ENCODE peak calls at places on chromosomes 11 and 22, in six cellular contexts. O, X, K, U, E and I are unnamed samples.

GRCh38 chr22:38177044-38177443 is 4.6 kb downstream of the PLA2G6 start:
- DNase-seq in O (no peak), X (no peak), K (no peak), U (no peak), E (peak), I (peak)

GRCh38 chr11:108592591-108593213 is 866 bp downstream of the EXPH5 start:
- DNase-seq in O (peak), X (no peak), K (no peak), U (peak), E (no peak), I (peak)

GRCh38 chr11:94305146-94305545 is 766 bp downstream of the IZUMO1R start:
- DNase-seq in O (no peak), X (no peak), K (peak), U (no peak), E (no peak), I (no peak)

GRCh38 chr11:31422703-31423102 is 53.0 kb downstream of the DNAJC24 start:
- DNase-seq in O (no peak), X (no peak), K (no peak), U (no peak), E (no peak), I (no peak)

GRCh38 chr11:56333156-56333555 is 12.7 kb upstream of the OR8K1 start:
- DNase-seq in O (no peak), X (no peak), K (no peak), U (no peak), E (no peak), I (no peak)

GRCh38 chr11:8223513-8223899 is 40.2 kb downstream of the LMO1 start:
- DNase-seq in O (no peak), X (no peak), K (no peak), U (peak), E (no peak), I (no peak)

GRCh38 chr22:28051787-28052356 is 132.8 kb upstream of the PITPNB start:
- DNase-seq in O (peak), X (peak), K (peak), U (peak), E (peak), I (no peak)

GRCh38 chr11:26931248-26931631 is 62.7 kb upstream of the FIBIN start:
- DNase-seq in O (no peak), X (no peak), K (no peak), U (no peak), E (no peak), I (no peak)

GRCh38 chr11:37946155-37946766 is 1348.2 kb upstream of the RAG2 start:
- DNase-seq in O (no peak), X (no peak), K (peak), U (no peak), E (no peak), I (peak)

GRCh38 chr11:129881570-129882170 is 13.7 kb downstream of the NFRKB start:
- DNase-seq in O (no peak), X (no peak), K (peak), U (no peak), E (no peak), I (peak)

GRCh38 chr11:15038963-15039362 is 34.4 kb upstream of the CALCB start:
- DNase-seq in O (no peak), X (no peak), K (peak), U (no peak), E (no peak), I (no peak)

GRCh38 chr22:25365491-25366261 is 146.2 kb downstream of the CRYBB2 start:
- DNase-seq in O (no peak), X (no peak), K (no peak), U (no peak), E (no peak), I (no peak)

GRCh38 chr22:25366876-25367466 is 147.5 kb downstream of the CRYBB2 start:
- DNase-seq in O (no peak), X (no peak), K (no peak), U (no peak), E (no peak), I (no peak)

GRCh38 chr22:25364736-25365241 is 145.3 kb downstream of the CRYBB2 start:
- DNase-seq in O (no peak), X (no peak), K (no peak), U (peak), E (peak), I (no peak)

GRCh38 chr22:25367756-25368155 is 148.3 kb downstream of the CRYBB2 start:
- DNase-seq in O (no peak), X (no peak), K (no peak), U (no peak), E (no peak), I (no peak)

DNA sequence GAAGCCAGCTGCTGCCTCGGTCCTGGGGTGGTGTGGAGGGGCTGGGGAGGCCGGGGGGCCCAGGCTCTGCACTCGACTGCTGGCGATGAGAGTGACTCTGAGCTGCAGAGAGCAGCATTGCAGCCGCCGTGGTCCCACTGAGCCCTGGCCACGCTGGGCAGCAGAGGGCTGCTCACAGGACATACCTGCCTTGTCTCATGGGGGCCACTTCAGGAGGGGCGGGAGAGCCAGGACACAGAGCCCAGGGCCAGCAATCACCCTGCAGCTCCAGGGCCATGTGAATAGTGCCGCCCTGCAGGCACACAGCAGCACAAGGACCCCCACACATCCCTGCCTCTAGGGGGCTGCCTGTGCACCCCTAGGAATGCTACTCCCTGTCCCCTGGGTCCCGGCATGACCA is 147.0 kb downstream of the CRYBB2 start:
- DNase-seq in O (no peak), X (no peak), K (no peak), U (no peak), E (no peak), I (no peak)
- TF ChIP-seq CTCF in O (no peak), X (no peak), K (no peak), U (no peak), E (no peak), I (no peak)

GRCh38 chr22:22346401-22347107 is 102.0 kb downstream of the VPREB1 start:
- DNase-seq in O (no peak), X (no peak), K (no peak), U (no peak), E (no peak), I (no peak)

GRCh38 chr22:22348815-22349454 is 104.3 kb downstream of the VPREB1 start:
- DNase-seq in O (no peak), X (no peak), K (no peak), U (no peak), E (no peak), I (no peak)

GRCh38 chr22:22345781-22346180 is 101.2 kb downstream of the VPREB1 start:
- DNase-seq in O (no peak), X (no peak), K (no peak), U (no peak), E (no peak), I (no peak)

GRCh38 chr22:22349455-22349836 is 104.9 kb downstream of the VPREB1 start:
- DNase-seq in O (no peak), X (no peak), K (no peak), U (no peak), E (no peak), I (no peak)

DNA sequence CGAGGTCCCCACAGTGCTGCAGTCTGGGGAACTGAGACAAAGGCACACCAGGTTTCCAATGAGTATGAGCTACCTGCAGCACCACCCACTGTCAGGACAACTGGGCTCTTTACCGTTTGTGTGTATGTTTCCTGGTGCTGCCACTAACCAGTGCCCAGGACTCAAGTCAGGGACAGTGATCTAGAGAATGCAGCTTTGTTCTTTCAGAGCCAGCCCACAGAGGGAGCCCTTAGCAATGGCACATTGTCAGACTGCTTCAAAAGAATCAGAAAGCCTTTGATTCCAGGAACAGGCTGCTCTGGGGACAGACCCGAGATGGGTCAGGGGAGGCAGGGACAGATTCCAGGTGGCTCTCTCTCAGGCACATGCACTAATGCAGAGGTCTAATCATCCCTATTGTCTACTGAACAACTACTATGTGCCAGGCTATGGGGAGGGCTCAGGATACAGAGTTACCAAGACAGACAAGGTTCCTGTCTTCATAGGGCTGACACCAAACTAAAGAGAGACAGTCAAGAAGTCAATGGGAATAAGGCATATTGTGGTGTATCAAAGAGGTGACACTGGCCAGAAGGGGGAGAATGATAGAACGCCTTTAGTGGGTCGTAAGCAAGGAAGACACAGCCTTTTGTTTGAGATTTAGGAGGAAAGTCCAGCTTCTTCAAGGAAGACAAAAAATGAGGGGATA is 103.7 kb downstream of the VPREB1 start:
- DNase-seq in O (no peak), X (no peak), K (no peak), U (no peak), E (no peak), I (no peak)
- TF ChIP-seq CTCF in O (no peak), X (no peak), K (no peak), U (no peak), E (no peak), I (peak)

GRCh38 chr22:35991168-35991567 is 37.5 kb downstream of the RBFOX2 start:
- DNase-seq in O (no peak), X (no peak), K (peak), U (no peak), E (no peak), I (no peak)
- TF ChIP-seq CTCF in O (no peak), X (no peak), K (no peak), U (no peak), E (no peak), I (no peak)

DNA sequence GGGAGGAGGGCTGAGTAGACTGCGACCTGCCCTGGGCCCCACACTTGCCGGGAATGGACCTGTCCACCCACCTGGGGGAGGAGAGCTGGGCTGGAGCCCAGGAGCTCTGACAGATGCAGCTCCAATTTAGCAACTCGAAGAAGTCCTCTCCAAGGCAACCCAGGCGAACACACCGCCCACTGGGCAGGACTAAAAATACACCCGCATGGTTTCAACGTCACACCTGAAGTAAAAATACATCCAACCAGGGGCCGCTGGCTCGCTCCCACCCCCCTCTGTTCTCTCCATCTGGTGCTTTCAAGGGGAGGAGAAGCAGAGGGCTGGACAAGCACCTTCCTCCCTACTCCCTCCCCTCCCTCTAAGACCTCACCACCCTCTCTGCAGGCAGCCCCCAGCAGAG is 119.9 kb downstream of the FEZ1 start:
- DNase-seq in O (no peak), X (no peak), K (peak), U (peak), E (peak), I (peak)
- TF ChIP-seq CTCF in O (no peak), X (no peak), K (no peak), U (no peak), E (no peak), I (no peak)

GRCh38 chr11:66495401-66495844 is 15.0 kb upstream of the BBS1 start:
- DNase-seq in O (no peak), X (no peak), K (no peak), U (no peak), E (no peak), I (no peak)

GRCh38 chr11:66493124-66493523 is 12.9 kb downstream of the DPP3 start:
- DNase-seq in O (no peak), X (no peak), K (no peak), U (no peak), E (no peak), I (no peak)

GRCh38 chr11:66494458-66494857 is 14.2 kb downstream of the DPP3 start:
- DNase-seq in O (no peak), X (no peak), K (no peak), U (no peak), E (no peak), I (no peak)

GRCh38 chr11:66497206-66497605 is 13.2 kb upstream of the BBS1 start:
- DNase-seq in O (no peak), X (no peak), K (no peak), U (no peak), E (no peak), I (no peak)

DNA sequence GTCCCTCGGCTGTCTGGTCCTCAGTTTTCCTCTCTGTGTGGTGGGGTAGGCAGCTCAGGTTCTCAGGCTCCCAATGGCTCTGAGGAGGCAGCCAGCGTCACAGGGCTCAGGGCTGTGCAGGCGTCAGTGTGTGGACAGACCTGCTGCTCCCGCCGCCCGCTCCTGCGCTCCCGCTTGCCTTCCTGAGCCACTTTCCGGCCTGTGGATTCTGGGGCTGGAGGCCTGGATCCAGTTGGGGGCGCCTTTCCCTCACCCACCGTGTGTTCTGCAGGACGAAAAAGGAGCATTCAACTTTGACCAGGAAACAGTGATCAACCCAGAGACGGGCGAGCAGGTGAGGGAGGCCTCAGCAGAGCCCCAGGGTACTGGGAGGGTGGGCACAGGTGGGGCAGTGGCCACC is 14.7 kb downstream of the DPP3 start:
- DNase-seq in O (no peak), X (no peak), K (no peak), U (no peak), E (no peak), I (no peak)
- TF ChIP-seq CTCF in O (no peak), X (no peak), K (no peak), U (no peak), E (no peak), I (no peak)

GRCh38 chr11:44758996-44759395 is 32.2 kb downstream of the TSPAN18 start:
- DNase-seq in O (no peak), X (no peak), K (no peak), U (no peak), E (peak), I (no peak)

GRCh38 chr11:44761546-44761961 is 34.8 kb downstream of the TSPAN18 start:
- DNase-seq in O (no peak), X (no peak), K (no peak), U (no peak), E (peak), I (no peak)

GRCh38 chr11:44760477-44760872 is 33.7 kb downstream of the TSPAN18 start:
- DNase-seq in O (no peak), X (no peak), K (no peak), U (no peak), E (peak), I (no peak)

GRCh38 chr11:44759743-44760476 is 33.1 kb downstream of the TSPAN18 start:
- DNase-seq in O (no peak), X (no peak), K (no peak), U (no peak), E (peak), I (no peak)

DNA sequence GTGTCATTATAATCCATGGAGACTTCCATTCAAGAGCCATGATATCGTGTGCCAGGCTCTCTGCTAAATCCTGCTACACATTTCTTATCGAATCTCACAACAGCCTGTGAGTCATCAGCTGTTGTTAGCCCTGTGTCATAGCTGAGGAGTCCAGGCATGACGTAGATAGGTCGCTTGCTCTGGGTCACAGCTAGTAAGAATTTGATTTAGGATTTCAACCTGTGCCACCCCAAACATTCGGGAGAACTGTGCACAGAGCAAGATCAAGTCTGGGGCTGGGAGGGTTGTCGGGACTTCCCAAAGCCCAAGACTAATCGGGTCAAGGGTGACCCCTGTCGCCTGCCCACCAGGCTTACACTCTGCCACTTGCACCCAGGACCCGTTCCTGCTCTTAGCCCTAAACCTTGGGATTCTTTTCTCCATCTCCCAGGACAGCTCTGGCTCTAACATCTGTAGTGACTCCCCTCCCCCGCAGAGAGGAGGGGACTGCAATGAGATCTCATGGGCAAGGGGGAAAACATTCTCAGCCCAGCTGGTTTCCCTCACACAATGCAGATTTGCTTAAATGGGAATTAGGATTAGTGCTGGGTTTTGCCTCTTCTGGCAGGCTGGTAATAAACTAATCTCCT is 34.3 kb downstream of the TSPAN18 start:
- DNase-seq in O (no peak), X (no peak), K (peak), U (no peak), E (peak), I (no peak)
- TF ChIP-seq CTCF in O (no peak), X (no peak), K (no peak), U (no peak), E (no peak), I (no peak)